ENCODE peak calls at places on chromosomes 1 and 21, in seven cellular contexts. J, E, R, C, X, Y and H are unnamed samples.

GRCh38 chr1:175600721-175601440 is 142.5 kb downstream of the TNR start:
- DNase-seq in Y (no peak), R (no peak), E (no peak), X (peak), C (no peak), J (no peak), H (no peak)

GRCh38 chr1:24540906-24541710 is 14.8 kb upstream of the NCMAP start:
- DNase-seq in C (peak), E (no peak), R (no peak), X (no peak), Y (peak), J (no peak), H (no peak)

GRCh38 chr1:242690849-242691602 is 166.5 kb upstream of the PLD5 start:
- DNase-seq in Y (no peak), X (no peak), J (no peak), C (no peak), E (no peak), R (no peak), H (no peak)

GRCh38 chr1:170985406-170985805 is 50.1 kb downstream of the MROH9 start:
- DNase-seq in C (no peak), X (no peak), E (no peak), Y (no peak), R (no peak), J (no peak), H (no peak)

GRCh38 chr21:44982558-44983244 is 42.9 kb downstream of the SLX9 start:
- DNase-seq in X (no peak), E (no peak), R (peak), J (no peak), C (no peak), Y (no peak), H (no peak)

GRCh38 chr1:176183618-176184017 is 23.5 kb downstream of the COP1 start:
- DNase-seq in Y (no peak), R (no peak), J (no peak), X (no peak), E (no peak), C (no peak), H (no peak)

GRCh38 chr1:67191668-67192520 is 25.6 kb downstream of the IL23R start:
- DNase-seq in E (no peak), J (no peak), X (no peak), C (no peak), R (no peak), Y (no peak), H (no peak)

GRCh38 chr1:88302843-88303486 is 381.1 kb upstream of the PKN2 start:
- DNase-seq in C (peak), Y (no peak), E (no peak), X (no peak), J (no peak), R (no peak), H (no peak)

GRCh38 chr1:160078392-160079195 is 2.7 kb upstream of the KCNJ9 start:
- DNase-seq in J (no peak), Y (peak), C (peak), R (no peak), E (no peak), X (peak), H (peak)

GRCh38 chr1:156524481-156524869 is 23.9 kb upstream of the MEF2D start:
- DNase-seq in J (no peak), E (no peak), Y (no peak), C (no peak), R (no peak), X (no peak), H (no peak)

GRCh38 chr21:9730866-9731265 is 790.5 kb upstream of the TPTE start:
- DNase-seq in R (no peak), E (no peak), X (no peak), Y (no peak), C (no peak), J (no peak), H (no peak)

GRCh38 chr1:246566808-246567154 is 525 bp downstream of the CNST start:
- DNase-seq in E (no peak), R (no peak), J (no peak), C (no peak), Y (peak), X (no peak), H (no peak)

GRCh38 chr1:150560576-150560975 is 11.4 kb downstream of the ADAMTSL4 start:
- DNase-seq in Y (no peak), J (no peak), C (no peak), X (no peak), R (no peak), E (no peak), H (no peak)

GRCh38 chr1:24912359-24913273 is 17.5 kb downstream of the RUNX3 start:
- DNase-seq in R (no peak), Y (no peak), C (no peak), X (no peak), E (no peak), J (no peak), H (no peak)

GRCh38 chr1:234893725-234894630 is 234.7 kb downstream of the TOMM20 start:
- DNase-seq in X (no peak), C (peak), R (no peak), E (no peak), J (no peak), Y (no peak), H (peak)

GRCh38 chr1:88985033-88985432 is 7.4 kb downstream of the KYAT3 start:
- DNase-seq in E (no peak), J (peak), X (no peak), R (no peak), C (peak), Y (peak), H (peak)

GRCh38 chr1:55071477-55071876 is 32.1 kb downstream of the PCSK9 start:
- DNase-seq in C (no peak), Y (peak), J (no peak), R (no peak), E (no peak), X (no peak), H (peak)

GRCh38 chr1:225941220-225941948 is at the start of gene LEFTY2:
- DNase-seq in Y (no peak), R (no peak), X (no peak), E (no peak), C (no peak), J (peak), H (no peak)

GRCh38 chr1:245330951-245331350 is 176.2 kb downstream of the KIF26B start:
- DNase-seq in Y (no peak), J (no peak), R (no peak), C (no peak), E (no peak), X (no peak), H (no peak)

GRCh38 chr1:164701221-164701761 is 142.3 kb downstream of the PBX1 start:
- DNase-seq in Y (no peak), C (no peak), R (no peak), X (no peak), J (no peak), E (no peak), H (no peak)

GRCh38 chr1:63329621-63330330 is 7.4 kb downstream of the FOXD3 start:
- DNase-seq in X (no peak), E (no peak), Y (no peak), C (no peak), J (no peak), R (peak), H (no peak)

GRCh38 chr1:77316966-77317365 is 35.1 kb downstream of the AK5 start:
- DNase-seq in Y (no peak), E (no peak), J (no peak), R (no peak), C (no peak), X (no peak), H (no peak)

GRCh38 chr1:220983877-220984635 is 104.8 kb downstream of the HLX start:
- DNase-seq in R (no peak), J (no peak), Y (no peak), X (no peak), E (no peak), C (peak), H (no peak)

GRCh38 chr21:22128671-22129070 is 1130.5 kb downstream of the NCAM2 start:
- DNase-seq in J (no peak), R (no peak), X (no peak), E (no peak), Y (no peak), C (no peak), H (no peak)

GRCh38 chr1:8427493-8427892 is 109.6 kb downstream of the SLC45A1 start:
- DNase-seq in Y (no peak), X (peak), E (no peak), C (no peak), J (no peak), R (no peak), H (no peak)

GRCh38 chr1:70617728-70618127 is 206.7 kb downstream of the CTH start:
- DNase-seq in R (no peak), E (no peak), J (no peak), Y (no peak), X (no peak), C (no peak), H (no peak)

GRCh38 chr1:38873027-38873969 is at the start of gene MYCBP:
- DNase-seq in E (peak), C (peak), R (peak), X (peak), J (peak), Y (peak), H (peak)

GRCh38 chr1:222037720-222038119 is 295.8 kb upstream of the DUSP10 start:
- DNase-seq in E (no peak), X (no peak), R (no peak), C (no peak), Y (no peak), J (no peak), H (no peak)

GRCh38 chr1:112457965-112458364 is 50.8 kb upstream of the WNT2B start:
- DNase-seq in Y (no peak), E (no peak), R (no peak), X (no peak), C (no peak), J (no peak), H (no peak)

GRCh38 chr1:151547119-151547899 is 7.2 kb downstream of the TUFT1 start:
- DNase-seq in Y (peak), E (no peak), J (peak), X (no peak), R (no peak), C (peak), H (peak)

GRCh38 chr1:36994294-36994693 is 40.0 kb downstream of the GRIK3 start:
- DNase-seq in X (no peak), E (no peak), J (no peak), R (no peak), Y (no peak), C (no peak), H (no peak)

GRCh38 chr1:241918879-241919278 is 38.7 kb upstream of the BECN2 start:
- DNase-seq in J (no peak), C (peak), R (no peak), Y (no peak), X (no peak), E (no peak), H (peak)

GRCh38 chr1:28560886-28561285 is 8.0 kb downstream of the TRNAU1AP start:
- DNase-seq in X (no peak), E (no peak), J (no peak), R (no peak), C (no peak), Y (no peak), H (no peak)

GRCh38 chr1:206864939-206865671 is at the start of gene IL20:
- DNase-seq in Y (peak), X (peak), E (peak), J (peak), R (peak), C (peak), H (peak)

GRCh38 chr21:39155578-39155977 is 27.7 kb downstream of the PSMG1 start:
- DNase-seq in X (no peak), Y (no peak), C (no peak), E (no peak), J (no peak), R (no peak), H (no peak)

GRCh38 chr21:44874497-44875331 is 1.2 kb upstream of the PTTG1IP start:
- DNase-seq in X (no peak), E (no peak), J (peak), C (peak), R (peak), Y (no peak), H (no peak)

GRCh38 chr1:211705439-211706205 is 30.2 kb upstream of the NEK2 start:
- DNase-seq in J (no peak), X (no peak), Y (no peak), R (no peak), C (no peak), E (no peak), H (peak)

GRCh38 chr1:90208949-90209348 is 214.0 kb downstream of the ZNF326 start:
- DNase-seq in E (no peak), R (no peak), J (no peak), C (no peak), X (no peak), Y (no peak), H (no peak)

GRCh38 chr1:35178295-35178695 is 14.7 kb downstream of the SFPQ start:
- DNase-seq in J (no peak), E (no peak), R (no peak), Y (no peak), C (no peak), X (no peak), H (no peak)

GRCh38 chr1:35180776-35181374 is 12.1 kb downstream of the SFPQ start:
- DNase-seq in X (no peak), J (no peak), R (no peak), Y (no peak), C (no peak), E (no peak), H (no peak)

GRCh38 chr1:35181790-35182455 is 11.0 kb downstream of the SFPQ start:
- DNase-seq in C (no peak), X (no peak), Y (no peak), J (no peak), E (no peak), R (no peak), H (no peak)

GRCh38 chr1:35178874-35179380 is 14.0 kb downstream of the SFPQ start:
- DNase-seq in R (no peak), J (no peak), Y (no peak), C (no peak), E (no peak), X (no peak), H (no peak)

GRCh38 chr1:35179864-35180263 is 13.1 kb downstream of the SFPQ start:
- DNase-seq in R (no peak), X (no peak), E (no peak), J (no peak), Y (no peak), C (no peak), H (no peak)
- TF ChIP-seq POLR2A in R (no peak), X (no peak), E (no peak), J (no peak), Y (no peak), C (no peak), H (no peak)

GRCh38 chr1:32759997-32760623 is 57.0 kb downstream of the YARS1 start:
- DNase-seq in E (no peak), X (no peak), J (peak), Y (peak), R (no peak), C (peak), H (peak)
- TF ChIP-seq POLR2A in E (no peak), X (no peak), J (no peak), Y (no peak), R (no peak), C (peak), H (no peak)

GRCh38 chr1:46202975-46203737 is at the start of gene LURAP1:
- DNase-seq in Y (no peak), X (peak), C (no peak), R (peak), J (peak), E (no peak), H (peak)
- TF ChIP-seq POLR2A in Y (no peak), X (no peak), C (no peak), R (peak), J (peak), E (no peak), H (no peak)

GRCh38 chr1:9553736-9554144 is 14.5 kb downstream of the SLC25A33 start:
- DNase-seq in X (no peak), Y (no peak), R (no peak), E (no peak), J (no peak), C (no peak), H (no peak)
- TF ChIP-seq POLR2A in X (no peak), Y (no peak), R (no peak), E (no peak), J (no peak), C (no peak), H (no peak)

GRCh38 chr1:154352581-154353459 is 27.5 kb downstream of the ATP8B2 start:
- DNase-seq in R (peak), E (no peak), Y (no peak), C (peak), X (no peak), J (peak), H (no peak)
- TF ChIP-seq POLR2A in R (no peak), E (no peak), Y (no peak), C (peak), X (no peak), J (no peak), H (peak)

GRCh38 chr1:119721933-119722332 is 10.2 kb downstream of the PHGDH start:
- DNase-seq in Y (no peak), J (no peak), C (no peak), X (no peak), E (no peak), R (no peak), H (no peak)

GRCh38 chr1:119720866-119721440 is 9.2 kb downstream of the PHGDH start:
- DNase-seq in X (no peak), J (no peak), R (no peak), E (no peak), C (peak), Y (no peak), H (no peak)

GRCh38 chr1:119725626-119726025 is 13.9 kb downstream of the PHGDH start:
- DNase-seq in J (no peak), E (no peak), X (no peak), Y (no peak), C (no peak), R (no peak), H (no peak)

GRCh38 chr1:119728007-119728406 is 16.3 kb downstream of the PHGDH start:
- DNase-seq in J (no peak), X (no peak), E (no peak), C (no peak), R (no peak), Y (no peak), H (no peak)

GRCh38 chr1:119724611-119725218 is 13.0 kb downstream of the PHGDH start:
- DNase-seq in C (no peak), E (no peak), J (no peak), X (no peak), R (no peak), Y (no peak), H (no peak)
- TF ChIP-seq POLR2A in C (no peak), E (no peak), J (no peak), X (no peak), R (no peak), Y (no peak), H (no peak)

GRCh38 chr1:40980453-40981121 is 1.1 kb downstream of the CTPS1 start:
- DNase-seq in X (peak), C (peak), Y (no peak), R (no peak), J (peak), E (no peak), H (peak)
- TF ChIP-seq POLR2A in X (no peak), C (peak), Y (no peak), R (no peak), J (no peak), E (no peak), H (no peak)

DNA sequence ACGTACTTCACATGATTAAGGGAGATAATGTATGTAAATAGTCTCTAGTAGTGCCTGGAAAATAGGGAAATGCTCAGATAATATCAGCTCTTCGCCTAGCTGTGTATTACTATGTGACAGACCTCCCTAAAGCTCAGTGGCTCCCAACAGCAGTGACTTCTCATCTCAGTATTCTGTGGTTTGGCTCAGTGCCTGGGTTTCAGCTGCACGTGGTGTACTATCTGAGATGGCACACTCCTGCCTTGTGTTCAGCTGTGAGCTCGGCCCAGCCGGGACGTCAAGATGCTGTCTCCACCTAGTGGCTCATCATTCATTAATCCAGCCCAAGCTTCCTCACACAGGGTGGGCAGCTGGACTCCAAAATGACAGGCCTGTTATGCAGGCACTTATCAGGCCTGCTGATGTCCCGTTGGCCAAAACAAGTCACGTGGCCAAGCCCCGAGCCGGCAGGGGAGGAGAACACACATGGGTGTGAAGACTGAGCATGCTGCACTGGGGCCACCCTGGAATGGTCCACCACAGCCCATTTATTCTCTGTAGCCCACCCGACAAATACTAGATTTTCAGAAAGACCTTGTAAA is 17.8 kb downstream of the SLFNL1 start:
- DNase-seq in R (peak), E (peak), Y (peak), J (peak), X (no peak), C (peak), H (peak)
- TF ChIP-seq POLR2A in R (no peak), E (no peak), Y (no peak), J (no peak), X (no peak), C (no peak), H (no peak)

DNA sequence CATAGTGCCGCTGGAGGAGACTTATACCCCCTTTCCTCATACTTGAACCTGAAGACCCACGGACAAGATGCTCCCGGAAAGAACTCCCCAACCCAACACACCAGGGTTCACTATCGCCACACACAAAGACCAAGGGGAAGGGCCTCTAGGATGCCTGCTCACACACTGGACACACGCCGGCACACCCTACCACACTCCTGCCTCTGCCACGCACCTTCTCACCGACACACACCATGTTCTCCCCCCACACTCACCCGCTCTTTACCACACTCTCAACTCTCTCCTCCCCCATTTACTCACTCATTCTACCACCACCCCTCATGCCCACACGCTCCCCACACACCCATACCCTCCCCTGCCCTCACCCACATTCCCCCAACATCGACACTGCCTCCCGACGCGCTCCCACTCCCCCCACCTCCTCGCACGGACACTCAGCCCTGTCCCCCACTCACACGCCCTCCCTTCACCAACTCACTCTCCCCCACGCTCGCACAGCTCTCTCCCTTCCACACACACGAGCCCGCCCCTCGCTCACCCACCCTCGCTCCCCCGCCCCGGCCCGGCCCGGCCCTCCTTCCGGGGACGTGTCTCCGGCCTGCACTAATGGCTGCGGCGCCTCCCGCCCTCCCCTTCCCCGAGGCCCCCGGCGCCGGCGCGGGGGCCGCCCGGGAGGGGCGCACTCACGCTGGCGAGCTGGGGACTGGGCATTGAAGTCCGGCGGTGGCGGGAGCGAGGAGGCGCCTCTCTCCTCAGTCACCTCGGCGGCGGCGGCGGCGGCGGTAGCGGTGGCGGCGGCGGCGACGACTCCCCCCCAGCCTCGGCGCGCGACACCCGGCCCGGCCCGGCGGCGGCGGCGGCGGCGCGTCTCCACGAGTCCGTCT is 626 bp downstream of the PTP4A2 start:
- DNase-seq in C (peak), R (peak), Y (no peak), J (peak), X (peak), E (peak), H (peak)
- TF ChIP-seq POLR2A in C (peak), R (no peak), Y (no peak), J (no peak), X (peak), E (peak), H (peak)